ENCODE peak calls at places on chromosomes 13 and 19, in seven cellular contexts. One of them, this sample, is unnamed.

GRCh38 chr13:20161275-20161950 is 561 bp upstream of the GJA3 start:
- DNase-seq in fibroblast of lung: no peak
- DNase-seq in MM.1S: no peak
- DNase-seq in IMR-90: no peak
- DNase-seq in GM23248: peak; percentile 64
- DNase-seq in neural progenitor cell: peak; percentile 53
- DNase-seq in endodermal cell: peak; percentile 65
- DNase-seq in this sample: no peak

GRCh38 chr19:38735257-38735686 is 9.0 kb downstream of the CAPN12 start:
- DNase-seq in fibroblast of lung: no peak
- DNase-seq in MM.1S: no peak
- DNase-seq in IMR-90: no peak
- DNase-seq in GM23248: no peak
- DNase-seq in neural progenitor cell: peak; percentile 72
- DNase-seq in endodermal cell: peak; percentile 92
- DNase-seq in this sample: no peak

GRCh38 chr13:33606692-33607091 is 211.3 kb upstream of the RFC3 start:
- DNase-seq in fibroblast of lung: no peak
- DNase-seq in MM.1S: no peak
- DNase-seq in IMR-90: no peak
- DNase-seq in GM23248: peak; percentile 31
- DNase-seq in neural progenitor cell: peak; percentile 79
- DNase-seq in endodermal cell: peak; percentile 69
- DNase-seq in this sample: no peak

GRCh38 chr19:47408156-47408938 is 11.0 kb downstream of the MEIS3 start:
- DNase-seq in fibroblast of lung: no peak
- DNase-seq in MM.1S: no peak
- DNase-seq in IMR-90: no peak
- DNase-seq in GM23248: peak; percentile 13
- DNase-seq in neural progenitor cell: no peak
- DNase-seq in endodermal cell: no peak
- DNase-seq in this sample: no peak

GRCh38 chr13:44978328-44978727 is 10.9 kb downstream of the NUFIP1 start:
- DNase-seq in fibroblast of lung: no peak
- DNase-seq in MM.1S: no peak
- DNase-seq in IMR-90: no peak
- DNase-seq in GM23248: no peak
- DNase-seq in neural progenitor cell: no peak
- DNase-seq in endodermal cell: no peak
- DNase-seq in this sample: no peak

GRCh38 chr19:5251096-5252065 is 89.2 kb downstream of the PTPRS start:
- DNase-seq in fibroblast of lung: no peak
- DNase-seq in MM.1S: no peak
- DNase-seq in IMR-90: no peak
- DNase-seq in GM23248: no peak
- DNase-seq in neural progenitor cell: no peak
- DNase-seq in endodermal cell: peak; percentile 66
- DNase-seq in this sample: no peak

GRCh38 chr13:44174769-44175425 is 198.7 kb upstream of the SERP2 start:
- DNase-seq in fibroblast of lung: peak; percentile 67
- DNase-seq in MM.1S: no peak
- DNase-seq in IMR-90: peak; percentile 76
- DNase-seq in GM23248: peak; percentile 74
- DNase-seq in neural progenitor cell: no peak
- DNase-seq in endodermal cell: peak; percentile 52
- DNase-seq in this sample: no peak

GRCh38 chr19:48624067-48624594 is 4.8 kb downstream of the SPHK2 start:
- DNase-seq in fibroblast of lung: peak; percentile 97
- DNase-seq in MM.1S: peak; percentile 97
- DNase-seq in IMR-90: peak; percentile 97
- DNase-seq in GM23248: peak; percentile 100
- DNase-seq in neural progenitor cell: peak; percentile 100
- DNase-seq in endodermal cell: peak; percentile 99
- DNase-seq in this sample: peak; percentile 99

GRCh38 chr13:98370806-98371553 is 193.9 kb upstream of the RNF113B start:
- DNase-seq in fibroblast of lung: peak; percentile 84
- DNase-seq in MM.1S: no peak
- DNase-seq in IMR-90: peak; percentile 97
- DNase-seq in GM23248: peak; percentile 91
- DNase-seq in neural progenitor cell: no peak
- DNase-seq in endodermal cell: no peak
- DNase-seq in this sample: no peak

GRCh38 chr19:33488826-33489225 is 32.8 kb downstream of the PEPD start:
- DNase-seq in fibroblast of lung: no peak
- DNase-seq in MM.1S: no peak
- DNase-seq in IMR-90: no peak
- DNase-seq in GM23248: no peak
- DNase-seq in neural progenitor cell: no peak
- DNase-seq in endodermal cell: no peak
- DNase-seq in this sample: no peak

GRCh38 chr13:93903909-93904308 is 575.6 kb downstream of the DCT start:
- DNase-seq in fibroblast of lung: peak; percentile 67
- DNase-seq in MM.1S: no peak
- DNase-seq in IMR-90: peak; percentile 83
- DNase-seq in GM23248: no peak
- DNase-seq in neural progenitor cell: no peak
- DNase-seq in endodermal cell: no peak
- DNase-seq in this sample: no peak

GRCh38 chr13:77028202-77028601 is 1.2 kb upstream of the FBXL3 start:
- DNase-seq in fibroblast of lung: peak; percentile 49
- DNase-seq in MM.1S: no peak
- DNase-seq in IMR-90: no peak
- DNase-seq in GM23248: peak; percentile 76
- DNase-seq in neural progenitor cell: no peak
- DNase-seq in endodermal cell: no peak
- DNase-seq in this sample: no peak

GRCh38 chr13:31236211-31236786 is 36.5 kb downstream of the B3GLCT start:
- DNase-seq in fibroblast of lung: peak; percentile 32
- DNase-seq in MM.1S: peak; percentile 35
- DNase-seq in IMR-90: peak; percentile 54
- DNase-seq in GM23248: peak; percentile 75
- DNase-seq in neural progenitor cell: peak; percentile 67
- DNase-seq in endodermal cell: no peak
- DNase-seq in this sample: peak; percentile 13

GRCh38 chr13:101576452-101576851 is 124.0 kb downstream of the ITGBL1 start:
- DNase-seq in fibroblast of lung: peak; percentile 61
- DNase-seq in MM.1S: no peak
- DNase-seq in IMR-90: peak; percentile 81
- DNase-seq in GM23248: no peak
- DNase-seq in neural progenitor cell: no peak
- DNase-seq in endodermal cell: no peak
- DNase-seq in this sample: no peak

GRCh38 chr19:40177286-40178070 is 13.7 kb upstream of the MAP3K10 start:
- DNase-seq in fibroblast of lung: no peak
- DNase-seq in MM.1S: no peak
- DNase-seq in IMR-90: no peak
- DNase-seq in GM23248: peak; percentile 53
- DNase-seq in neural progenitor cell: no peak
- DNase-seq in endodermal cell: no peak
- DNase-seq in this sample: no peak

GRCh38 chr13:28340272-28340793 is 154.6 kb downstream of the FLT1 start:
- DNase-seq in fibroblast of lung: peak; percentile 84
- DNase-seq in MM.1S: no peak
- DNase-seq in IMR-90: peak; percentile 66
- DNase-seq in GM23248: peak; percentile 67
- DNase-seq in neural progenitor cell: no peak
- DNase-seq in endodermal cell: no peak
- DNase-seq in this sample: no peak

GRCh38 chr19:54201980-54202379 is 1.3 kb downstream of the RPS9 start:
- DNase-seq in fibroblast of lung: no peak
- DNase-seq in MM.1S: no peak
- DNase-seq in IMR-90: no peak
- DNase-seq in GM23248: no peak
- DNase-seq in neural progenitor cell: no peak
- DNase-seq in endodermal cell: no peak
- DNase-seq in this sample: no peak

GRCh38 chr13:109144693-109145437 is 515.5 kb downstream of the MYO16 start:
- DNase-seq in fibroblast of lung: no peak
- DNase-seq in MM.1S: no peak
- DNase-seq in IMR-90: no peak
- DNase-seq in GM23248: peak; percentile 30
- DNase-seq in neural progenitor cell: no peak
- DNase-seq in endodermal cell: no peak
- DNase-seq in this sample: no peak

GRCh38 chr19:38145627-38146026 is 78.4 kb downstream of the DPF1 start:
- DNase-seq in fibroblast of lung: no peak
- DNase-seq in MM.1S: no peak
- DNase-seq in IMR-90: no peak
- DNase-seq in GM23248: peak; percentile 51
- DNase-seq in neural progenitor cell: no peak
- DNase-seq in endodermal cell: no peak
- DNase-seq in this sample: no peak

GRCh38 chr19:11141937-11142527 is 13.6 kb downstream of the SPC24 start:
- DNase-seq in fibroblast of lung: no peak
- DNase-seq in MM.1S: no peak
- DNase-seq in IMR-90: no peak
- DNase-seq in GM23248: no peak
- DNase-seq in neural progenitor cell: no peak
- DNase-seq in endodermal cell: peak; percentile 79
- DNase-seq in this sample: no peak

GRCh38 chr19:11422163-11423068 is 3.3 kb upstream of the RGL3 start:
- DNase-seq in fibroblast of lung: peak; percentile 17
- DNase-seq in MM.1S: peak; percentile 73
- DNase-seq in IMR-90: no peak
- DNase-seq in GM23248: peak; percentile 74
- DNase-seq in neural progenitor cell: peak; percentile 64
- DNase-seq in endodermal cell: peak; percentile 98
- DNase-seq in this sample: peak; percentile 75

GRCh38 chr13:94291631-94292322 is 187.7 kb downstream of the DCT start:
- DNase-seq in fibroblast of lung: no peak
- DNase-seq in MM.1S: no peak
- DNase-seq in IMR-90: no peak
- DNase-seq in GM23248: no peak
- DNase-seq in neural progenitor cell: no peak
- DNase-seq in endodermal cell: no peak
- DNase-seq in this sample: no peak

GRCh38 chr13:113013878-113014751 is 45.1 kb downstream of the MCF2L start:
- DNase-seq in fibroblast of lung: no peak
- DNase-seq in MM.1S: no peak
- DNase-seq in IMR-90: no peak
- DNase-seq in GM23248: no peak
- DNase-seq in neural progenitor cell: no peak
- DNase-seq in endodermal cell: no peak
- DNase-seq in this sample: no peak

GRCh38 chr19:47414469-47414868 is 4.9 kb downstream of the MEIS3 start:
- DNase-seq in fibroblast of lung: no peak
- DNase-seq in MM.1S: peak; percentile 32
- DNase-seq in IMR-90: no peak
- DNase-seq in GM23248: no peak
- DNase-seq in neural progenitor cell: peak; percentile 39
- DNase-seq in endodermal cell: peak; percentile 79
- DNase-seq in this sample: no peak

GRCh38 chr19:58275564-58275963 is 3.2 kb upstream of the ZNF8 start:
- DNase-seq in fibroblast of lung: no peak
- DNase-seq in MM.1S: no peak
- DNase-seq in IMR-90: no peak
- DNase-seq in GM23248: no peak
- DNase-seq in neural progenitor cell: no peak
- DNase-seq in endodermal cell: no peak
- DNase-seq in this sample: no peak

GRCh38 chr19:1013218-1013617 is 7.7 kb downstream of the TMEM259 start:
- DNase-seq in fibroblast of lung: no peak
- DNase-seq in MM.1S: no peak
- DNase-seq in IMR-90: no peak
- DNase-seq in GM23248: no peak
- DNase-seq in neural progenitor cell: no peak
- DNase-seq in endodermal cell: no peak
- DNase-seq in this sample: no peak
- H3K9ac ChIP-seq in fibroblast of lung: no peak overlapping the region
- H3K9ac ChIP-seq in MM.1S: no peak overlapping the region
- H3K9ac ChIP-seq in IMR-90: no peak overlapping the region
- H3K9ac ChIP-seq in GM23248: no peak overlapping the region
- H3K9ac ChIP-seq in neural progenitor cell: no peak overlapping the region
- H3K9ac ChIP-seq in endodermal cell: no peak overlapping the region
- H3K9ac ChIP-seq in this sample: no peak overlapping the region

GRCh38 chr19:8814176-8814575 is 17.9 kb downstream of the ZNF558 start:
- DNase-seq in fibroblast of lung: no peak
- DNase-seq in MM.1S: no peak
- DNase-seq in IMR-90: no peak
- DNase-seq in GM23248: no peak
- DNase-seq in neural progenitor cell: no peak
- DNase-seq in endodermal cell: no peak
- DNase-seq in this sample: no peak
- H3K9ac ChIP-seq in fibroblast of lung: no peak overlapping the region
- H3K9ac ChIP-seq in MM.1S: no peak overlapping the region
- H3K9ac ChIP-seq in IMR-90: no peak overlapping the region
- H3K9ac ChIP-seq in GM23248: no peak overlapping the region
- H3K9ac ChIP-seq in neural progenitor cell: no peak overlapping the region
- H3K9ac ChIP-seq in endodermal cell: no peak overlapping the region
- H3K9ac ChIP-seq in this sample: no peak overlapping the region

DNA sequence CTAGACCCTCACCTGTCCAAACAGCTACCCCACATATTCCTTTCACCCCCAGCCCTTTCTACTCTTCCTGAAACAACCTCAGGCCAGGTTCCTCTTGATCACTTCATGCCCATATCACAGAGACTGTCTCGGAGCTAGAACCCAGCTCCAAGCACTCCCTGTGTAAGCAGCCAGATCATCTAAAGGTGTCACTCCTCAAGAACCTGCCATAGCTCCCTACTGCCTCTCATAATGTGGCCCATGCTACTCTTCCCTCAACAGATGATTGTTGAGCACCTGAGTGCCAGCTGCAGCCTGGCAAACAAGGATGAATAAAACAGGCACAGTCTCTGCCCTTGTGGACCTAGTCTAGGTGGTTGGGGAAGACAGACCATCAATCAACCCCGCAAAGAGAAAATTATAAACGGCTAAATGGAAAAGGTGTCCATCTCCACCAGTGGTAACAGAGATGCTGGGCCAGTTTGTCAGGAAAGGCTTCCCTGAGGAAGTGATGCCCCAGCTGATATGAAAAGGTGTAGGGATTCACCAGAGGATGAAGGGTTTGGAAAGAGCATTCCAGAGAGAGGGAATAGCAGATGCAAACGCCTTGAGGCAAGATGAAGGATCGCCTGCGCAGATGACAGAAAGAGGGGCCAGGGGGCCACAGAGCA is 8.3 kb downstream of the EPS15L1 start:
- DNase-seq in fibroblast of lung: no peak
- DNase-seq in MM.1S: no peak
- DNase-seq in IMR-90: no peak
- DNase-seq in GM23248: no peak
- DNase-seq in neural progenitor cell: no peak
- DNase-seq in endodermal cell: no peak
- DNase-seq in this sample: no peak
- H3K9ac ChIP-seq in fibroblast of lung: no peak overlapping the region
- H3K9ac ChIP-seq in MM.1S: no peak overlapping the region
- H3K9ac ChIP-seq in IMR-90: peak overlapping the region; percentile 22
- H3K9ac ChIP-seq in GM23248: no peak overlapping the region
- H3K9ac ChIP-seq in neural progenitor cell: no peak overlapping the region
- H3K9ac ChIP-seq in endodermal cell: no peak overlapping the region
- H3K9ac ChIP-seq in this sample: peak overlapping the region; percentile 9

DNA sequence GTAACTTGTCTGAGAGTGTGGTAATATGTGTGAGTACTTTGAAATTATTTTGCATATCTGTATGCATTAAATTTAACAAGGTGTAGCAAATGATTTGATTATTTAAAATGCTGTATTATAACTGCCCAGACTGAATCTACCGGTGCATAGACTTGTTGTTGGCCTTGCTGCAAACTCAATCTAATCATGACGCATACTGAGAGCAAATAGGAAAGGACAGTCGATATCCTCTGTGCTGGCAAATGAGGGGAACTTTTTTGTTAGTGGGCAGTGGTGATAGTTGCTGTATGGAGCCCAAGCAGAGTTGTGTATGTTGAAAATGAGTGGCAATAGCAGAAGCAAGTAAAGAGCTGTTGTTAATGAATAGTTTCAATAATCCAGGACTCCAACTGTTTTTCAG is 127.4 kb downstream of the LMO7 start:
- DNase-seq in fibroblast of lung: no peak
- DNase-seq in MM.1S: no peak
- DNase-seq in IMR-90: no peak
- DNase-seq in GM23248: no peak
- DNase-seq in neural progenitor cell: no peak
- DNase-seq in endodermal cell: no peak
- DNase-seq in this sample: no peak
- H3K9ac ChIP-seq in fibroblast of lung: no peak overlapping the region
- H3K9ac ChIP-seq in MM.1S: no peak overlapping the region
- H3K9ac ChIP-seq in IMR-90: peak overlapping the region; percentile 26
- H3K9ac ChIP-seq in GM23248: no peak overlapping the region
- H3K9ac ChIP-seq in neural progenitor cell: no peak overlapping the region
- H3K9ac ChIP-seq in endodermal cell: no peak overlapping the region
- H3K9ac ChIP-seq in this sample: no peak overlapping the region

This sample was measured in DND-41.